ENCODE peak calls at places on chromosomes 4 and X, in five cellular contexts. T is GM12878, Z is SK-N-SH, O is HepG2, P is K562. X is an unnamed sample.

GRCh38 chrX:100994352-100995281 is 25.1 kb downstream of the ARL13A start:
- DNase-seq in P (peak; percentile 28), T (peak; percentile 8), Z (no peak), O (peak; percentile 72), X (no peak)

GRCh38 chrX:42803320-42803719 is 25.4 kb upstream of the PPP1R2C start:
- DNase-seq in O (no peak), P (no peak), T (no peak), Z (no peak), X (no peak)

GRCh38 chr4:110003401-110004187 is 90.9 kb downstream of the EGF start:
- DNase-seq in T (no peak), O (no peak), Z (no peak), P (no peak), X (no peak)

GRCh38 chrX:38112566-38112965 is 106.2 kb downstream of the SYTL5 start:
- DNase-seq in Z (no peak), T (peak; percentile 31), O (no peak), P (no peak), X (no peak)

GRCh38 chrX:24982306-24982965 is 33.3 kb downstream of the ARX start:
- DNase-seq in T (no peak), O (no peak), P (no peak), Z (no peak), X (no peak)

GRCh38 chr4:110970642-110971041 is 347.8 kb upstream of the PITX2 start:
- DNase-seq in T (no peak), P (no peak), Z (no peak), O (peak; percentile 49), X (peak; percentile 70)

GRCh38 chr4:140720387-140721087 is 35.6 kb downstream of the TBC1D9 start:
- DNase-seq in T (no peak), P (no peak), O (peak; percentile 18), Z (no peak), X (no peak)

GRCh38 chr4:173334891-173335754 is 965 bp upstream of the HMGB2 start:
- DNase-seq in Z (peak; percentile 92), P (peak; percentile 93), O (peak; percentile 83), T (peak; percentile 39), X (peak; percentile 84)

GRCh38 chr4:39812500-39812899 is 114.6 kb downstream of the UBE2K start:
- DNase-seq in P (no peak), Z (no peak), T (no peak), O (no peak), X (no peak)

GRCh38 chr4:57131849-57132745 is 21.9 kb upstream of the IGFBP7 start:
- DNase-seq in Z (no peak), T (no peak), P (no peak), O (peak; percentile 18), X (no peak)

GRCh38 chr4:56727150-56727549 is 46.1 kb upstream of the HOPX start:
- DNase-seq in Z (no peak), P (no peak), O (no peak), T (no peak), X (peak; percentile 35)

GRCh38 chr4:63757919-63758318 is 651.3 kb downstream of the TECRL start:
- DNase-seq in P (no peak), Z (no peak), O (no peak), T (no peak), X (no peak)

GRCh38 chr4:145507636-145508035 is 26.0 kb downstream of the SMAD1 start:
- DNase-seq in P (no peak), Z (no peak), T (no peak), O (peak; percentile 21), X (no peak)

GRCh38 chrX:17242470-17242869 is 132.5 kb upstream of the NHS start:
- DNase-seq in T (no peak), P (peak; percentile 33), O (peak; percentile 10), Z (peak; percentile 57), X (peak; percentile 45)

GRCh38 chr4:187687701-187688100 is 307.9 kb upstream of the ZFP42 start:
- DNase-seq in O (no peak), P (no peak), T (no peak), Z (no peak), X (no peak)

GRCh38 chr4:113394730-113395530 is 345.5 kb downstream of the ANK2 start:
- DNase-seq in O (peak; percentile 88), P (peak; percentile 52), T (peak; percentile 66), Z (peak; percentile 47), X (peak; percentile 72)

GRCh38 chr4:113452868-113453620 is 308.5 kb downstream of the CAMK2D start:
- DNase-seq in T (no peak), P (no peak), Z (no peak), O (no peak), X (no peak)

GRCh38 chr4:56786955-56787354 is 34.5 kb downstream of the SPINK2 start:
- DNase-seq in P (no peak), T (no peak), O (no peak), Z (peak; percentile 34), X (peak; percentile 19)

GRCh38 chrX:13742397-13743176 is 8.0 kb downstream of the OFD1 start:
- DNase-seq in O (peak; percentile 21), Z (no peak), P (no peak), T (peak; percentile 91), X (no peak)

GRCh38 chrX:121579016-121579760 is 531.8 kb downstream of the GLUD2 start:
- DNase-seq in P (no peak), Z (peak; percentile 3), T (peak; percentile 4), O (peak; percentile 7), X (peak; percentile 16)

GRCh38 chr4:112704991-112705845 is 68.3 kb downstream of the LARP7 start:
- DNase-seq in T (no peak), P (no peak), O (peak; percentile 8), Z (peak; percentile 82), X (peak; percentile 48)

GRCh38 chrX:10173331-10173900 is 16.6 kb downstream of the CLCN4 start:
- DNase-seq in P (peak; percentile 51), Z (no peak), O (no peak), T (no peak), X (peak; percentile 76)
- TF ChIP-seq FOXM1 in P (no peak), Z (no peak), O (no peak), T (no peak), X (no peak)

GRCh38 chr4:29972121-29972520 is 748.0 kb upstream of the PCDH7 start:
- DNase-seq in O (no peak), P (no peak), Z (no peak), T (no peak), X (no peak)

GRCh38 chr4:29966386-29966785 is 753.8 kb upstream of the PCDH7 start:
- DNase-seq in O (no peak), T (no peak), P (no peak), Z (no peak), X (no peak)

DNA sequence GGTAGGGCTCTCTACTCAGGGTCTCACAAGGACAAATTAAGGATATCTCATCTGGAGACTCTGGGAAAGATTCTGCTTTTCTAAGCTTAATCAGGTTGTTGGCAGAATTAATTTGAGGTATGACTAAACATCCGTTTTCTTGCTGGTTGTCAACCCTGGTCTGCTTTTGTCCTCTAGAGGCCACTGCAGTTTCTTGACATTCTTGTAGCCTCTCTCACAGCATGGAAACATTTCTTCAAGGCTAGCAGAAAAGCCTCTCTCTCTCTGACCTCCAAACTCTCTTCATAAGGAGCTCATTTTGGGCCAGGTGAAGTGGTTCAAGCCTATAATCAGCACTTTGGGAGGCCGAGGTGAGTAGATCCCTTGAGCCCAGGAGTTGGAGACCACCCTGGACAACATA is 749.5 kb upstream of the PCDH7 start:
- DNase-seq in O (no peak), Z (no peak), P (no peak), T (no peak), X (peak; percentile 9)
- TF ChIP-seq FOXM1 in O (no peak), Z (no peak), P (no peak), T (no peak), X (no peak)

GRCh38 chr4:181157647-181158046 is 1085.6 kb upstream of the TENM3 start:
- DNase-seq in T (no peak), P (no peak), Z (no peak), O (no peak), X (no peak)
- TF ChIP-seq FOXM1 in T (no peak), P (no peak), Z (no peak), O (no peak), X (no peak)

DNA sequence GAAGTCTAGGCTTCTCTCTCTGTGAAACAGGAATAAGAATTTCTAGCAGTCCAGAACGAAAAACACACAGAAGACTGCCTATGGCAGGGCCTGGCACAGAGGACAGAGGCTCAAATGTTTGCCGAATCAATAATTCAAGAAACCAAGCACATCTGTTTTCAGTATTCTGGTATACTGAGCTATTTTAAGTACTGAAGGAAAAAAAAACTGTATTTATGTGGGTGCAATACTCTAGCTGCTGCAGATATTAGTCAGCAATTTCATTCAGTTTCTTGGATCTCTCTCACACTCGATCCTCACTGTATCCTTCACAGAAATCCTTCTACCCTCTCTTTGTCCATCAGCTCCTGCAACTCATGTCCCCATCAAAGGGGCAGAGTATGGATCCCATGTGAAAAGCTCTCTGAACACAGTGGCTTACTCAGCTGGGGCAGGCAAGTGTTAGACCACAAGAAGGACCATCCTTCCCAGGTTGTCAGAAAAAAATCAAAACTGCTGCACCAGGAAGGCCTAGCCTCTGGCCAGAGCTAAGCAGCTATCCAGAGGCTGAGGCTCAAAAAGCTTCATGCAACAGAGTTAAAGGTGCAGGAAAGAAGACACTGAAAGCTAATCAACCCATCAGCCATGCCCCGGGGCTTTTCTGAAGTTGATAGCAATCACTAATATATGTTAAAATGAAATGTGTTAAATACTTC is 9.1 kb upstream of the USO1 start:
- DNase-seq in P (no peak), Z (peak; percentile 28), O (no peak), T (no peak), X (no peak)
- TF ChIP-seq FOXM1 in P (no peak), Z (no peak), O (no peak), T (no peak), X (no peak)

GRCh38 chrX:85592980-85593379 is 213.5 kb upstream of the POF1B start:
- DNase-seq in T (no peak), Z (no peak), O (no peak), P (no peak), X (no peak)

DNA sequence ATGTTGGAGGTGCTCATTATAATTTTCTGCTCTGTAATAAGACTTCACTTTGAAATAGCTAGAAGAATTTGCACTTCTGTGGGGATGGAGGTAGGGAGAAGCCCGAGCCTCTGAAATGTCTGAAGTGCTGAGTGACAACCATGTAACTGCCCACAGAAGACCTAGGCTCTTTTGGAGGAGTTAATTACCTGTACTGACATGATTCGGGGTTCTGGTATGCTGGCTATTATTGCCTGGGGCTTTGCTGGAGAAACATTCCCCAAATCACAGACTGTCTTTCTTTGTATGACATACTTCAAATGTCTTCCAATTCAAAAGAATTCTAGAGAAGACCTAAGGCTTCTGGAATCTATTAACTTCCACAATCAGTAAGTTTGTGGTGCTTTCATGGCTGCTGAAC is 211.2 kb upstream of the POF1B start:
- DNase-seq in O (no peak), T (no peak), P (no peak), Z (no peak), X (no peak)
- TF ChIP-seq FOXM1 in O (no peak), T (no peak), P (no peak), Z (no peak), X (no peak)

DNA sequence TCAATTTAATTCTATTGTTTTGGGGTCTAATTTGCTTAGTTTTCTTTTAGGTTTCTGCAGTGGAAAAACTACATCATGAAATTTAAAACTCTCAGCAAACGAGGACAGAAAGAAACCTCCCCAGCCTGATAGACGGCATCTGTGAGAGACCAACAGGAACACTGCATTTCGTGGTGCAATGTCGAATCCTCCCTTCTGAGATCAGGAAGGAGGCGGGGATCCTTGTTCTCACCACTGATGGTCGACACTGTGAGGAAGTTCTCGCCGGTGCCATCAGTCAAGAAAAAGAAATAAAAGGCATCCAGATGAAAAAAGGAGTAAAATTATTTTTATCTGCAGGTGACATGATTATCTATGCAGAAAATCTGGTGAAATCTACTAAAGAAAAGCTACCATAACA is 16.5 kb downstream of the GAK start:
- DNase-seq in P (no peak), Z (no peak), O (no peak), T (no peak), X (no peak)
- TF ChIP-seq FOXM1 in P (no peak), Z (no peak), O (no peak), T (no peak), X (no peak)